ENCODE peak calls at places on chromosomes 11 and 22, in five cellular contexts. V is pancreas, M is hepatocyte, C is upper lobe of right lung, O is right lobe of liver. W is an unnamed sample. For H3K4me1, the result is how much of the 10 kb centered on the place peaks cover.

GRCh38 chr11:46737699-46738098 is 18.7 kb downstream of the F2 start:
- DNase-seq in C (no peak), O (no peak), M (no peak), V (no peak), W (no peak)

GRCh38 chr11:119363874-119364590 is 17.5 kb downstream of the USP2 start:
- DNase-seq in O (peak), C (peak), V (peak), M (peak), W (peak)

GRCh38 chr11:6323291-6323905 is 3.1 kb upstream of the CAVIN3 start:
- DNase-seq in V (no peak), O (no peak), M (no peak), C (no peak), W (no peak)

GRCh38 chr11:128902515-128903066 is 11.4 kb downstream of the KCNJ5 start:
- DNase-seq in O (no peak), M (no peak), V (no peak), C (no peak), W (no peak)

GRCh38 chr11:8811571-8811970 is 99.4 kb upstream of the AKIP1 start:
- DNase-seq in O (no peak), C (no peak), M (no peak), V (no peak), W (no peak)

GRCh38 chr22:36608987-36609386 is 80.0 kb upstream of the EIF3D start:
- DNase-seq in O (no peak), C (no peak), V (no peak), M (no peak), W (no peak)

GRCh38 chr22:46028069-46028991 is 51.4 kb upstream of the WNT7B start:
- DNase-seq in C (peak), M (no peak), O (peak), V (peak), W (no peak)

GRCh38 chr22:45170001-45170466 is 6.3 kb downstream of the NUP50 start:
- DNase-seq in M (no peak), V (no peak), C (no peak), O (no peak), W (no peak)

GRCh38 chr22:35645646-35646045 is 2.6 kb upstream of the APOL6 start:
- DNase-seq in C (no peak), O (no peak), V (no peak), M (no peak), W (no peak)

GRCh38 chr11:86062719-86063118 is 6.2 kb downstream of the PICALM start:
- DNase-seq in C (no peak), V (no peak), O (no peak), M (no peak), W (no peak)

GRCh38 chr11:65357856-65358356 is 3.4 kb downstream of the TIGD3 start:
- DNase-seq in C (peak), V (no peak), M (peak), O (peak), W (no peak)

GRCh38 chr11:74634537-74634936 is 42.2 kb downstream of the POLD3 start:
- DNase-seq in V (no peak), O (no peak), C (no peak), M (peak), W (no peak)

GRCh38 chr22:49977578-49977977 is 17.0 kb downstream of the PIM3 start:
- DNase-seq in O (no peak), M (no peak), V (no peak), C (peak), W (no peak)
- H3K27ac ChIP-seq in O (no peak), M (no peak), V (no peak), C (no peak), W (no peak)

GRCh38 chr22:20109411-20110358 is 6.2 kb upstream of the RANBP1 start:
- DNase-seq in M (no peak), V (peak), O (peak), C (peak), W (peak)
- H3K4me1 ChIP-seq in M (under half), V (under half), O (under half), C (under half), W (under half)

GRCh38 chr11:81420668-81421550 is 1312.8 kb downstream of the FAM181B start:
- DNase-seq in O (no peak), M (no peak), C (no peak), V (no peak), W (no peak)
- TF ChIP-seq CTCF in O (no peak), M (peak), C (no peak), V (no peak), W (no peak)

GRCh38 chr11:72781063-72781312 is 12.9 kb downstream of the STARD10 start:
- DNase-seq in M (peak), C (peak), O (no peak), V (peak), W (no peak)

GRCh38 chr11:72778535-72779494 is 15.0 kb downstream of the STARD10 start:
- DNase-seq in V (peak), C (no peak), O (peak), M (peak), W (no peak)

GRCh38 chr11:72779495-72780128 is 14.2 kb downstream of the STARD10 start:
- DNase-seq in M (no peak), C (no peak), O (no peak), V (peak), W (no peak)

GRCh38 chr11:72781313-72782080 is 12.3 kb downstream of the STARD10 start:
- DNase-seq in O (no peak), C (peak), M (peak), V (no peak), W (peak)

DNA sequence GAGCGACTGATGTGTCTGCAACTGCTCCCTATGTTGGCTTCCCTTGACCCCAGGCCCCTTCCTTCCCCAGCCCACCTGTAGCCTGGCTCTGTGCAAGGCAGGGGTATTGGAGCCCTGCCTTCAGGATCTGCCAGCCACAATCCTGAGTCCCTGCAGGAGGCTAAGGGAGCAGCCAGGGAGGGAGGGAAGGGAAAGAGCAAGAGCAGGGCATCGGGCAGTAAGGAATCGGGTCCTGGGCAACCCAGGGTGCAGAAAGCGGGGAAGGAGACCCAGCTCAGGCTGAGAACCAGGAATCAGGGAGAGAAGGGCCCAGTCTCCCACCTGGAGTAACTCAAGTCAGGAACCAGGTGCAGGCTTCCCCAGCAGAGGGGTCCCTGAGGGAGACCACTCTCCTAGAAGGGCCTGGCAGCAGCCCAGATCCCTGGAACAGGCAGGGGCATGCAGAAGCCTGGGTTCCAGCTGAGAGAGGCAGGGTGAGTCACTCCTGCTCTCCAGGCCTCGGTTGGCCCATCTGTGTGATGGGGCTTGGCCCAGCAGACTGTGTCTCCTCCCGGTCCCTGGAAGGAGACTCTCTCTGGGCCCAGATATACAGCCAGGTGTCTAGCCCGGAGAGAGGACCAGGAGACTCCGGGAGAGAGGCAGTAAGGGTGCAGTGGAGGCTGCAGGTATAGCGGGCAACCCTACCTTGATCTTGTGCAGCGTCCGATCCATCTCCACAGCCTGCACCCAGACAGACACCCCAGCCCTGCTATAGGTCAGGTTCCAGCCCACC is 13.4 kb downstream of the STARD10 start:
- DNase-seq in M (no peak), O (no peak), C (no peak), V (peak), W (no peak)
- H3K27ac ChIP-seq in M (peak), O (peak), C (peak), V (peak), W (no peak)

DNA sequence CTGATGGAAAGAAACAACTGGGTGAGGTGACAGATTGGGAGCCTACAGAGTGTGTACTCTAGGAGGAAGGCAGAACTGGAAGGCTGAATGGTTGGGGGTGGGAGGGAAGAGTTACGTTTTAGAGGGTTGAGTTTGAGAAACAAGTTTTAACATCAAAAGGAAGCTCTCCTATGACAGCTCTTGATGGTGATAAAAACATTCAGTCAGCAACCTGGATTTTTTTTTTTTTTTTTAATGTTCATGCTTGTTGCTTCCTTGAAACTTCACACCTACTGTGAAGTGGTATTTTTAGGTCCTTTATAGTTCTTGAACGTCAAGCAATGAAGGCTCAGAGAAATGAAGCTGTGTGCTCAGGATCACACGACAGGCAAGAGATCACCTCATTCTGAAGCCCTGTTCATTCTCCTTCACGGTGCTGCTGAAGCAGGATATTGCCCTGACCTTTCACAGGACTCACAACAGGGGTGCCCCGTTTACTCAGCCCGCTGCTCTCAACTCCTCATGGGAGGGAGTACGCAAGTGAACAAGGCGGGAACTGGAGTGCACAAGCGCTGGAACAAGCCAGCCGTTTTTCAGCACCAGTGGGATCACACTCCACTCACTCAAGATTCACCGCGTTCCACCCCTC is 1.6 kb upstream of the TMEM109 start:
- DNase-seq in M (no peak), C (no peak), O (no peak), V (no peak), W (no peak)
- H3K4me1 ChIP-seq in M (under half), C (under half), O (under half), V (under half), W (under half)

GRCh38 chr11:71093783-71094182 is 158.6 kb downstream of the SHANK2 start:
- DNase-seq in O (no peak), V (no peak), C (no peak), M (no peak), W (no peak)
- TF ChIP-seq CTCF in O (no peak), V (no peak), C (no peak), M (no peak), W (no peak)

GRCh38 chr22:40877488-40877887 is 15.6 kb upstream of the DNAJB7 start:
- DNase-seq in V (no peak), O (no peak), M (no peak), C (no peak), W (no peak)

GRCh38 chr22:40874016-40874415 is 12.1 kb upstream of the DNAJB7 start:
- DNase-seq in O (no peak), M (no peak), V (no peak), C (no peak), W (no peak)

GRCh38 chr22:40878937-40879336 is 17.0 kb upstream of the DNAJB7 start:
- DNase-seq in O (no peak), C (no peak), M (peak), V (no peak), W (no peak)

DNA sequence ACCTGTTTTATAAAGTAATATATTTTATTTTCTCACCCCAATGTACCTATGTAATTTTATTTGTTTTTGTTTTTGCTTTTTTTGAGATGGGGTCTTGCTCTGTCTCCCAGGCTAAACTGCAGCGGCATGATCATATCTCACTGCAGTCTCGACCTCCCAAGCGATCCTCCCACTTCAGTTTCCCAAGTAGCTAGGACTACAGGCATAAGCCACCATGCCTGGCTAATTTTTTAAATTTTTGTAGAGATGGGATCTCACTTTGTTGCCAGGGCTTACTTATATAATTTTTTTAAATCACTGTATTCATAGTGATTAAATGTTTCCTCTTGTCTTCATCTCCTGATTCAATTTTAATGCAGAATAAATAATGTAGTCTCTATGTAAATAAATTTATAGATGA is 13.2 kb upstream of the DNAJB7 start:
- DNase-seq in M (no peak), O (no peak), V (no peak), C (no peak), W (no peak)
- H3K27ac ChIP-seq in M (no peak), O (no peak), V (no peak), C (no peak), W (no peak)